ENCODE peak calls at places on chromosomes 13 and 19, in seven cellular contexts. P is HEK293T, U is NCI-H1105, X is endothelial cell, W is NB4, E is WTC11, F is NCI-H510A treated with DMSO at 0.1 percent for 48 hours. A is an unnamed sample.

GRCh38 chr19:16442386-16443276 is 29.1 kb downstream of the EPS15L1 start:
- DNase-seq in P (no peak), U (peak), X (no peak), W (no peak), E (no peak), F (peak), A (no peak)

GRCh38 chr13:48563611-48564010 is 30.7 kb upstream of the RCBTB2 start:
- DNase-seq in P (no peak), U (no peak), X (no peak), W (no peak), E (no peak), F (no peak), A (no peak)

GRCh38 chr13:99386495-99386894 is 79.3 kb upstream of the GPR183 start:
- DNase-seq in P (no peak), U (no peak), X (no peak), W (no peak), E (no peak), F (peak), A (no peak)

GRCh38 chr19:46970815-46971214 is 48.8 kb upstream of the NPAS1 start:
- DNase-seq in P (no peak), U (no peak), X (no peak), W (no peak), E (no peak), F (no peak), A (no peak)

GRCh38 chr19:6890938-6891337 is 3.6 kb downstream of the ADGRE1 start:
- DNase-seq in P (no peak), U (no peak), X (no peak), W (peak), E (no peak), F (no peak), A (no peak)

GRCh38 chr19:31445406-31445805 is 96.2 kb upstream of the TSHZ3 start:
- DNase-seq in P (no peak), U (no peak), X (no peak), W (no peak), E (no peak), F (no peak), A (no peak)

GRCh38 chr19:4710281-4710600 is 13.4 kb downstream of the DPP9 start:
- DNase-seq in P (no peak), U (no peak), X (no peak), W (no peak), E (no peak), F (no peak), A (no peak)

GRCh38 chr13:80006940-80007339 is 334.0 kb downstream of the SPRY2 start:
- DNase-seq in P (no peak), U (no peak), X (no peak), W (no peak), E (no peak), F (no peak), A (no peak)

GRCh38 chr19:1676351-1677266 is 24.2 kb upstream of the TCF3 start:
- DNase-seq in P (no peak), U (no peak), X (no peak), W (no peak), E (no peak), F (no peak), A (no peak)

GRCh38 chr19:17580470-17581000 is 25.1 kb downstream of the COLGALT1 start:
- DNase-seq in P (no peak), U (no peak), X (no peak), W (no peak), E (peak), F (no peak), A (no peak)

GRCh38 chr19:53196777-53197396 is 3.7 kb upstream of the ZNF665 start:
- DNase-seq in P (peak), U (no peak), X (peak), W (peak), E (peak), F (no peak), A (peak)

GRCh38 chr19:54480048-54480447 is 7.0 kb upstream of the CDC42EP5 start:
- DNase-seq in P (no peak), U (no peak), X (no peak), W (peak), E (no peak), F (no peak), A (no peak)

GRCh38 chr19:23512151-23512925 is 117.1 kb upstream of the ZNF91 start:
- DNase-seq in P (no peak), U (no peak), X (no peak), W (no peak), E (no peak), F (no peak), A (no peak)

GRCh38 chr19:1855828-1856255 is 7.5 kb downstream of the KLF16 start:
- DNase-seq in P (no peak), U (no peak), X (no peak), W (peak), E (no peak), F (no peak), A (no peak)

GRCh38 chr13:74904547-74904946 is 577.4 kb downstream of the TBC1D4 start:
- DNase-seq in P (no peak), U (no peak), X (no peak), W (peak), E (no peak), F (no peak), A (no peak)

GRCh38 chr13:47306991-47307390 is 410.1 kb upstream of the HTR2A start:
- DNase-seq in P (no peak), U (no peak), X (no peak), W (no peak), E (no peak), F (no peak), A (no peak)

GRCh38 chr19:38451629-38452028 is 18.1 kb downstream of the RYR1 start:
- DNase-seq in P (no peak), U (no peak), X (no peak), W (no peak), E (no peak), F (no peak), A (no peak)

GRCh38 chr19:37389234-37389633 is 18.3 kb downstream of the ZNF527 start:
- DNase-seq in P (no peak), U (no peak), X (no peak), W (no peak), E (no peak), F (no peak), A (no peak)

GRCh38 chr19:14416743-14417214 is 2.4 kb downstream of the DDX39A start:
- DNase-seq in P (no peak), U (no peak), X (no peak), W (peak), E (no peak), F (no peak), A (no peak)

GRCh38 chr19:54316746-54317107 is 3.8 kb upstream of the LILRA5 start:
- DNase-seq in P (no peak), U (no peak), X (no peak), W (no peak), E (peak), F (no peak), A (no peak)

GRCh38 chr13:49125964-49126363 is 94.2 kb upstream of the MLNR start:
- DNase-seq in P (no peak), U (no peak), X (no peak), W (no peak), E (no peak), F (no peak), A (no peak)

GRCh38 chr19:55464039-55464668 is 397 bp downstream of the C19orf85 start:
- DNase-seq in P (no peak), U (no peak), X (no peak), W (no peak), E (no peak), F (no peak), A (no peak)